ENCODE peak calls at places on chromosomes 5 and 9, in five cellular contexts. R is retinal pigment epithelial cell, J is osteocyte, C is GM23338, A is choroid plexus epithelial cell. Q is an unnamed sample.

GRCh38 chr9:16867571-16868311 is 2.7 kb downstream of the BNC2 start:
- DNase-seq in R (no peak), J (no peak), C (peak; percentile 36), A (peak; percentile 92), Q (no peak)

GRCh38 chr9:119533509-119533908 is 164.3 kb upstream of the BRINP1 start:
- DNase-seq in R (no peak), J (no peak), C (peak; percentile 24), A (no peak), Q (no peak)

GRCh38 chr9:86764230-86765039 is 182.9 kb downstream of the GAS1 start:
- DNase-seq in R (no peak), J (no peak), C (no peak), A (no peak), Q (no peak)

GRCh38 chr5:45741110-45741509 is 44.9 kb upstream of the HCN1 start:
- DNase-seq in R (no peak), J (no peak), C (peak; percentile 63), A (no peak), Q (no peak)

GRCh38 chr5:59107692-59108091 is 524.8 kb downstream of the RAB3C start:
- DNase-seq in R (peak; percentile 87), J (no peak), C (no peak), A (peak; percentile 93), Q (no peak)

GRCh38 chr9:8706546-8706945 is 907.0 kb upstream of the DMAC1 start:
- DNase-seq in R (no peak), J (no peak), C (no peak), A (no peak), Q (no peak)

GRCh38 chr5:16615737-16616535 is 861 bp downstream of the RETREG1 start:
- DNase-seq in R (no peak), J (no peak), C (peak; percentile 37), A (no peak), Q (no peak)

GRCh38 chr5:32044904-32045303 is 129.2 kb downstream of the GOLPH3 start:
- DNase-seq in R (no peak), J (no peak), C (no peak), A (peak; percentile 69), Q (no peak)

GRCh38 chr5:25568989-25569625 is 924.3 kb upstream of the CDH10 start:
- DNase-seq in R (no peak), J (no peak), C (peak; percentile 33), A (no peak), Q (no peak)

GRCh38 chr9:109335929-109336328 is 15.1 kb upstream of the EPB41L4B start:
- DNase-seq in R (no peak), J (no peak), C (no peak), A (no peak), Q (no peak)

GRCh38 chr5:140357731-140358093 is 2.3 kb upstream of the SLC4A9 start:
- DNase-seq in R (peak; percentile 68), J (peak; percentile 92), C (peak; percentile 91), A (peak; percentile 94), Q (peak; percentile 78)

GRCh38 chr5:93658044-93658443 is 75.0 kb downstream of the NR2F1 start:
- DNase-seq in R (peak; percentile 55), J (no peak), C (no peak), A (peak; percentile 89), Q (no peak)

Q was measured in activated naive CD8-positive, alpha-beta T cell treated with anti-CD3 and anti-CD28 coated beads, Interleukin-2, amount 50 U/mL, for 24 hours.